ENCODE peak calls at places on chromosomes 7 and 10, in four cellular contexts. I is GM23338, P is Panc1, U is HL-60. B is an unnamed sample.
A peak's percentile ranks its signal among the peaks of the same experiment; 100 is the strongest.

GRCh38 chr7:13989944-13990295 is 454 bp upstream of the ETV1 start:
- DNase-seq in I (no peak), U (no peak), P (no peak), B (no peak)

GRCh38 chr7:77288676-77289320 is 89.2 kb upstream of the FGL2 start:
- DNase-seq in I (no peak), U (no peak), P (no peak), B (no peak)

GRCh38 chr10:90227786-90228185 is 526.4 kb downstream of the KIF20B start:
- DNase-seq in I (no peak), P (no peak), U (no peak), B (no peak)

GRCh38 chr7:93165447-93165846 is 17.3 kb upstream of the SAMD9L start:
- DNase-seq in I (no peak), P (no peak), U (no peak), B (no peak)

GRCh38 chr7:73350311-73351068 is 22.5 kb downstream of the FKBP6 start:
- DNase-seq in P (no peak), U (no peak), I (no peak), B (no peak)

GRCh38 chr10:89516149-89516832 is 19.1 kb downstream of the SLC16A12 start:
- DNase-seq in U (no peak), I (peak; percentile 36), P (no peak), B (peak; percentile 46)

GRCh38 chr10:33267708-33268107 is 66.8 kb downstream of the NRP1 start:
- DNase-seq in I (no peak), U (no peak), P (no peak), B (no peak)

GRCh38 chr10:96986200-96986856 is 154.2 kb downstream of the LCOR start:
- DNase-seq in I (no peak), P (no peak), U (no peak), B (no peak)

GRCh38 chr10:104488046-104488832 is 134.6 kb downstream of the CFAP58 start:
- DNase-seq in P (no peak), U (no peak), I (no peak), B (no peak)

DNA sequence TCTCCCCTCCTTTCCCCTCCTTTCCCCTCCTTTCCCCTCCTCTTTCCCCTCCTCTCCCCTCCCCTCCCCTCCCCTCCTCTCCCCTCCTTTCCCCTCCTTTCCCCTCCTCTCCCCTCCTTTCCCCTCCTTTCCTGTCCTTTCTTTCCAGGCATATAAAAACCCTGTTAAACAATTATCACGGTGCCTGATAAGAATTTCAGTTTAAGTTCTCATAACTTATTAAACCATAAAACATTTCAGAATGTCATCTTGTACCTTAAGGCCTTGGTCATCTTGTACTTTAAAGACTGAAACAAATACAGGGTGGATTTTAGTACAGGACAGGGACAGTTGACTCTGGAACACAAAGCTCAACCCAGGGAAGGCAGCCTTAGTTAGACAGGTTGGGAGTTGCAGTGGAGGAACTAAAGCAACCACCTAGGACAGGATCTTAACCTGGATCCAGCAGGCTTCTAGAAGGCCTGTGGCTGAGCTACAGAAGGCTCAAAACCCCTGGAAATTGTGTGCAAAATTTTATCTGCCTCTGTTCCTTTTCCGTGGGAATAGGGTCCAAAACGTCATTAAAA is 1.2 kb downstream of the AGR3 start:
- DNase-seq in P (no peak), U (no peak), I (no peak), B (no peak)
- TF ChIP-seq POLR2AphosphoS5 in P (no peak), U (no peak), I (no peak), B (no peak)

DNA sequence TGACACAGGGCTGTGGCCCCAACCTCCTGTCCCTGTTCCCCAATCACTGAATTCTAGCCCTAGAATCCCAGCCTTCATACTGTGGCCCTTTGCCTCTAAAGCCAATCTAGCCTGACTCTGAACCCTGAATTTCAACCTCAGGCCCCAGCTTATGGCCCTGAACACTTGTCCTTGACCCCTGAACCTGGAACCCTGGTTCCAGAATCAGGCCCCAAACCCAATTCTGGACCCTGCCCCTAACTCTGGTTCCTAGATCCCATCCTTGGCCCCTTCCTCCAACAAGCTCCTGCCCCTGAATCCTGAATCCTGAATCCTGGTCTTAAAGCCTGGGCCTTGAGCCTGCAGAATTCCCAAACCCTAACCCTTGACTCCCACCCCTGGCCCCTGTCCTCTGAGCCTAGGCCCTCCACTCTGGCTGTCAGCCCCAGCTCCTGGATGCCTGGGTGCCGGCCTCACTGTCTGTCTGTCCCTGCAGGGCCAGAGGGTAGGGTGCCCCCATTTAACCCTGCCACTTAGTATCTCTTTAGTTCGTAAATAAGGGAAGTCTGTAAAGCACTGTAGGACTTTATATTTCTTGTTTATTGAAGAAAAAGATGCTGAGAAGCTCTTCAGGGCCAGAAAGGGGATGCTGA is 1.3 kb downstream of the INPP5A start:
- DNase-seq in P (no peak), I (no peak), U (no peak), B (no peak)
- H3K4me3 ChIP-seq in P (peak overlapping the region; percentile 72), I (peak overlapping the region; percentile 75), U (peak overlapping the region; percentile 63), B (peak overlapping the region; percentile 73)

GRCh38 chr10:5631936-5632335 is 34.5 kb downstream of the ASB13 start:
- DNase-seq in P (no peak), U (no peak), I (no peak), B (no peak)
- TF ChIP-seq POLR2AphosphoS5 in P (no peak), U (no peak), I (no peak), B (peak; percentile 62)

DNA sequence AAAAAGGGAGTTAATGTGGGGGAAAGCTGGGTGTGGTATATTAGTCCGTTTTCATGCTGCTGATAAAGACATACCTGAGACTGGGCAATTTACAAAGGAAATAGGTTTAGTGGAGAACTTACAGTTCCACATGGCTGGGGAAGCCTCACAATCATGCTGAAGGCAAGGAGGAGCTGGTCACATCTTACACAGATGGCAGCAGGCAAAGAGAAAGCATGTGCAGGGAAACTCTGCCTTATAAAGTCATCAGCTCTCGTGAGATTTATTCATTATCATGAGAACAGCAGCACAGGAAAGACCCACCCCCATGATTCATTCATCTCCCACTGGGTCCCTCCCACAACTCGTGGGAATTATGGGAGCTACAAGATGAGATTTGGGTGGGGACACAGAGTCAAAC is 114.2 kb downstream of the PAXIP1 start:
- DNase-seq in U (no peak), I (no peak), P (no peak), B (no peak)
- H3K4me3 ChIP-seq in U (no peak overlapping the region), I (no peak overlapping the region), P (no peak overlapping the region), B (no peak overlapping the region)

GRCh38 chr7:100015232-100016208 is at the start of gene ZKSCAN1:
- DNase-seq in P (peak; percentile 69), I (peak; percentile 97), U (peak; percentile 87), B (peak; percentile 87)
- TF ChIP-seq POLR2AphosphoS5 in P (peak; percentile 90), I (peak; percentile 95), U (peak; percentile 93), B (peak; percentile 97)

GRCh38 chr7:151472644-151473380 is 32.9 kb upstream of the CRYGN start:
- DNase-seq in U (no peak), P (no peak), I (no peak), B (no peak)
- H3K4me3 ChIP-seq in U (no peak overlapping the region), P (no peak overlapping the region), I (peak overlapping the region; percentile 20), B (no peak overlapping the region)

DNA sequence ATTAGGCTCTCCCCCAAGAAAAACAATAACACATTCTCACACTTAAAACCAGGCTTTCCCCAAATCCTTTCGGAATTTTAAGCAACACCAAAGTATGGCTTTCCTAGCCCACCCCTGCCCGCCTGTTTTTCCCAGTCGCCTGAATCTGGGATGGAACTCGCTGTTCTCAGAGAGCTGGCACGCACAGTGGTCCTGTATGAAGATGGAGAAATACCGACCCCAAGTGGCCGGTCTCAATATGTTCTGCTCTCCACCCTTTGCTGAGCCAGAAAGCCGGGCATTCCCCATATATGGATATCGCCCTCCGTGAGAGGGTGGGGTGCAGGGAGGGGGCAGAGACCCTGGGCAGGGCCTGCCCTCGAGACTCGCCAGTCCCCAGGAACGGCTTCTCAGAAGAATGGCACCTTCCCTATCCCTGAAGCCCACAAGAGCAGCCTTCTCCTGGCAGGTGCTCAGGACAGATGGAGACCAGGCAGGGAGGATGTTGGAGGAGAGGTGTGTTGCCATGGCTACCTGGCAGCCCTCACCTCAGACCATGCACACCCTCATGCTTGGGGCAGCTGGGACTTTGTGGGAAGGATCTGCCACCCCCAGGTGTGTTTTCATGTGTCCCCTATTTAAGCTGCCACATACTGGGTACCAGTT is 3.4 kb downstream of the TACR2 start:
- DNase-seq in P (no peak), I (peak; percentile 95), U (peak; percentile 30), B (no peak)
- TF ChIP-seq POLR2AphosphoS5 in P (no peak), I (no peak), U (no peak), B (no peak)

DNA sequence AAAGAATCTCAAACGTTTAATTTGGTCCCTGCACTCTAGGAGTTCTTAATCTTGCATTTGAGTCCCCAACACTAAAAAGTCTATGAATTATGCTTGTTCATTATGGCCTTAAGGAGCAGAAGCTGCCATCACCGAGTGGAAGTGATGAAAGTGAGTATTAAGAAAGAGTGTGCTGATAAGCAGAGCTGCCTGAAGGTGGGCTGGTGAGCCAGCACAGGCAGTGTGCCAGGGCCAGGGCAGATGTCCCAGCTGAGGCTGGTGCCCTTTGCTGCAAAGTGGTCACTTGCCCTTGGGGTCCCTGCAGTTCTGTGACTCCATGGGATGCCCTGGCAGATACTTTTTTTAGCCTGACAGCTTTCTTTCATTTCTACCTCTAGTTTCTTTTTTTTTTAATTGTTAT is 73.0 kb upstream of the LOXL4 start:
- DNase-seq in I (no peak), U (no peak), P (no peak), B (no peak)
- H3K4me3 ChIP-seq in I (no peak overlapping the region), U (no peak overlapping the region), P (no peak overlapping the region), B (no peak overlapping the region)